ENCODE peak calls at places on chromosome 9, in six cellular contexts. T, Z, F, C, Y and V are unnamed samples.

GRCh38 chr9:90025816-90026215 is 421.0 kb downstream of the GADD45G start:
- DNase-seq in T (no peak), Z (no peak), F (no peak), C (no peak), Y (no peak), V (no peak)

GRCh38 chr9:99296375-99296951 is 74.4 kb downstream of the SEC61B start:
- DNase-seq in T (no peak), Z (no peak), F (no peak), C (no peak), Y (no peak), V (no peak)

GRCh38 chr9:15697459-15697858 is 144.6 kb downstream of the CCDC171 start:
- DNase-seq in T (no peak), Z (peak), F (no peak), C (no peak), Y (peak), V (no peak)

GRCh38 chr9:33690156-33690908 is 105.0 kb upstream of the PRSS3 start:
- DNase-seq in T (no peak), Z (no peak), F (no peak), C (no peak), Y (no peak), V (no peak)

GRCh38 chr9:136671646-136672430 is 9.1 kb downstream of the EGFL7 start:
- DNase-seq in T (no peak), Z (no peak), F (no peak), C (peak), Y (no peak), V (no peak)

GRCh38 chr9:111481885-111482636 is 2.1 kb downstream of the ECPAS start:
- DNase-seq in T (no peak), Z (peak), F (no peak), C (no peak), Y (no peak), V (peak)

GRCh38 chr9:97386265-97386633 is 25.6 kb upstream of the TDRD7 start:
- DNase-seq in T (no peak), Z (no peak), F (no peak), C (no peak), Y (no peak), V (no peak)

GRCh38 chr9:136202449-136203405 is 2.2 kb downstream of the LHX3 start:
- DNase-seq in T (no peak), Z (no peak), F (no peak), C (no peak), Y (no peak), V (no peak)

GRCh38 chr9:114856210-114856941 is 50.5 kb upstream of the TNFSF15 start:
- DNase-seq in T (no peak), Z (peak), F (no peak), C (no peak), Y (peak), V (no peak)

GRCh38 chr9:35651964-35652828 is 1.5 kb upstream of the SIT1 start:
- DNase-seq in T (no peak), Z (peak), F (no peak), C (no peak), Y (no peak), V (no peak)

GRCh38 chr9:121282309-121283071 is 14.5 kb downstream of the GSN start:
- DNase-seq in T (no peak), Z (peak), F (peak), C (no peak), Y (no peak), V (no peak)

GRCh38 chr9:15501179-15501578 is 9.6 kb downstream of the PSIP1 start:
- DNase-seq in T (no peak), Z (no peak), F (no peak), C (no peak), Y (no peak), V (no peak)

GRCh38 chr9:97895695-97896332 is 26.5 kb downstream of the TRMO start:
- DNase-seq in T (no peak), Z (peak), F (no peak), C (peak), Y (no peak), V (no peak)

GRCh38 chr9:118459832-118460425 is 755.7 kb downstream of the TLR4 start:
- DNase-seq in T (no peak), Z (no peak), F (no peak), C (no peak), Y (no peak), V (no peak)

GRCh38 chr9:89187541-89187940 is 8.9 kb upstream of the SHC3 start:
- DNase-seq in T (no peak), Z (no peak), F (no peak), C (no peak), Y (no peak), V (no peak)

GRCh38 chr9:78189461-78189860 is 46.4 kb upstream of the CEP78 start:
- DNase-seq in T (no peak), Z (no peak), F (no peak), C (no peak), Y (no peak), V (no peak)

GRCh38 chr9:71737455-71737854 is 30.9 kb downstream of the CEMIP2 start:
- DNase-seq in T (no peak), Z (no peak), F (no peak), C (no peak), Y (no peak), V (no peak)

GRCh38 chr9:121728916-121729315 is 77.5 kb downstream of the DAB2IP start:
- DNase-seq in T (no peak), Z (no peak), F (no peak), C (no peak), Y (no peak), V (no peak)

GRCh38 chr9:3401556-3401955 is 124.2 kb downstream of the RFX3 start:
- DNase-seq in T (no peak), Z (no peak), F (no peak), C (no peak), Y (no peak), V (no peak)

GRCh38 chr9:100193078-100193477 is 94.0 kb downstream of the INVS start:
- DNase-seq in T (no peak), Z (no peak), F (no peak), C (no peak), Y (no peak), V (no peak)

GRCh38 chr9:1303911-1304310 is 253.8 kb downstream of the DMRT2 start:
- DNase-seq in T (no peak), Z (no peak), F (no peak), C (no peak), Y (no peak), V (no peak)

DNA sequence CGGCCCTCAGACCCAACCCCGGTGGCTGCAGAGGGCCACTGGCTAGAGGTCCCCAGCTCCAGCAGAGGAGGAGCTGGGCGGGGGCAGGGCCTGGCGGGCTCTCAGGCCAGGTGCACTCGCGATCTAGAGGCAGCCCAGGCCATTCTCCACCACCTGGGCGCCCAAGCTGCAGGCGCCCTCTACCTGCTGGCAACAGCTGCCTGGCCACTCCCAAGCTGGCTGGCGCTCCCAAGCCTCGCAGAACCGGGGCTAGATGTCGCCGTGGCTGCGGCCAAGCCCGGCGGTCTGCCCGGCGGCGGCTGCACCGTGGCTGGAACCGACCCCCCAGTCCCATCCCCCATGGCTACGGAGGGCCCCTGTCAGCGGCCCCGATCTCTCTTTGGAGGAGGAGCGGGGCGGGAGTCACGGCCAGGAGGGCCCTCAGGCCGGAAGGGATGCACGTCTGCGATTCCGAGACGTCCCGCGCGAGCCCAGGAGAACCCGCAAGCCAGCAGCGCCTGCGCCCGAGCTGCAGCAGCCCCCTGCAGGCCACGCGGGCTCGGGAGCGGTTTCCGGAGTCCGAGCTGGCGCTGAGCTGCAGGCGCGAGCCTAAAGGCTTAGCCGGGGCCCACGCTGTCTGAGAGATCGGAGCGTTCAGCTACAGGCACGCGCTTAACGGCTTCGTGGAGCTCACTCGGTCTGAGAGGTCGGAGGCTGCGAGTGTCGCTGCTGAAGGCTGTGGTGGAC is 44.3 kb upstream of the BICD2 start:
- DNase-seq in T (no peak), Z (peak), F (no peak), C (peak), Y (peak), V (peak)
- TF ChIP-seq CTCF in T (no peak), Z (peak), F (no peak), C (peak), Y (peak), V (no peak)

GRCh38 chr9:129234491-129234890 is 56.4 kb upstream of the IER5L start:
- DNase-seq in T (no peak), Z (no peak), F (no peak), C (no peak), Y (no peak), V (no peak)

GRCh38 chr9:129235041-129235930 is 57.2 kb upstream of the IER5L start:
- DNase-seq in T (no peak), Z (no peak), F (no peak), C (no peak), Y (no peak), V (no peak)

GRCh38 chr9:129231022-129231739 is 53.1 kb upstream of the IER5L start:
- DNase-seq in T (no peak), Z (no peak), F (no peak), C (no peak), Y (no peak), V (no peak)

GRCh38 chr9:129231759-129232158 is 53.7 kb upstream of the IER5L start:
- DNase-seq in T (no peak), Z (no peak), F (no peak), C (no peak), Y (no peak), V (no peak)

GRCh38 chr9:129232839-129233568 is 54.9 kb upstream of the IER5L start:
- DNase-seq in T (no peak), Z (no peak), F (no peak), C (no peak), Y (no peak), V (no peak)
- H3K27ac ChIP-seq in T (no peak), Z (no peak), F (no peak), C (no peak), Y (no peak), V (no peak)

GRCh38 chr9:110183208-110184145 is 24.5 kb downstream of the C9orf152 start:
- DNase-seq in T (no peak), Z (peak), F (no peak), C (peak), Y (peak), V (peak)
- TF ChIP-seq CTCF in T (peak), Z (peak), F (peak), C (peak), Y (peak), V (peak)

DNA sequence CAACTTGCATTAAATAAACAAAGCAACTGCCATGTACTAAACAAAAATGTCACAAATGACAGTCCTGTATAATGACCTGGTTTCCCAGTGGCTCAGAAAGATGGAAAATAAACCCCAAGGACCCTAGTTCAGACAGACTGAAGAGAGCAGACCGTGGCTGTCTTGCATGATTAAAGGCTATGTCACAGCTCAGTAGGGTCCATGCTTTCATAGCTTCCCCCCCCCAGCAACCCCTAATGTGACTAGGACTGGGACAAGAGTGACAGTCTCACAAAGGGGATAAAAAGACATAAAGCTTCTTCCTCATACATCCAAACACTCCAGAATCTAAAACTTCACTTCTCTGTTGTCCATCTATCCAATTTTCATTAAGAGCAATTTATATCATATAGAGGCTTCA is 113.6 kb downstream of the NR6A1 start:
- DNase-seq in T (no peak), Z (no peak), F (no peak), C (no peak), Y (no peak), V (no peak)
- H3K27ac ChIP-seq in T (peak), Z (peak), F (no peak), C (no peak), Y (no peak), V (no peak)

DNA sequence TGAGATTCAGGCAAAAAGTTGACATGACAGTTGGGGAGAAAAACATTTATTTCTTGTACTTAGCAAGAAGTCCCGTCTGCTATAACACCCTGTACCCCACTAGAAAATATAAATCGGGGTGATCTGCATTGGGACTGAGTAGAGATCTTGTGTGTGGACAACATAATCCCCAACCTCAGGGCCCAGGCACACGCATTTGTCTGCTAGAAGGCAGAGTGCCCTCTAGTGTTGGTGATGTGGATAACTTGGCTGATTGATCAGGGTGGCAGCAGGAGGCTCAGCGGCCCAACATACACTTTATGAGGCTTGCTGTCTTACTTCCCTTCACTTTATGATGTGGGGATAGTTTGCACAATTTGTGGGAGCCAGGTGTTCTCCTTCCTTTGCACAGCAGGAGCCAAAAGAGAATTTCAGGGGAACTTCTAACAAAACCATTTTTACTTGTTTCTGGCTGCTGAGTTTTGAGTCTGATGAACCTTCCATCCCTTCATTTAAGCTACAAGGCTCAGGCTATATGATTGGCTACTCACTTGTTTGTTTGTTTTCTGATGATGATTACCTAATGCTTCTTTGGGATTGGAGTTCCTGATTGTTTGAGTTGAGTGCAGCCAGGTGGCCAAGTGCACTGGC is 263.2 kb downstream of the DMAC1 start:
- DNase-seq in T (no peak), Z (peak), F (no peak), C (peak), Y (peak), V (peak)
- TF ChIP-seq CTCF in T (peak), Z (peak), F (peak), C (peak), Y (peak), V (peak)

DNA sequence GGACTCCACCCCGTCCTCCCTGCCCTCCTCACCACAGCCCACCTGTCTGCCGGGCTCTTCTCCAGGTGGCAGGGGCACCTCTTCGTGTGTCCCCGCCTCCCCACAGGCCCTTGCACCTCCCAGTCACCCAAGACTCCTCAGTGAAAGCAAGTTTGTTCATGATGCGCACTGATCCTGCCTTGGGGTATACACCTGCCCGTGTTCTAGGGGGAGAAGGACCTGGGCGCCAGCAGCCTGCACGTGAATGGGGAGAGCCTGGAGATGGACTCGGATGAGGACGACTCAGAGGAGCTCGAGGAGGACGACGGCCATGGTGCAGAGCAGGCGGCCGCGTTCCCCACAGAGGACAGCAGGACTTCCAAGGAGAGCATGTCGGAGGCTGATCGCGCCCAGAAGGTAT is 124.9 kb downstream of the EHMT1 start:
- DNase-seq in T (no peak), Z (no peak), F (no peak), C (no peak), Y (no peak), V (no peak)
- H3K27ac ChIP-seq in T (no peak), Z (no peak), F (no peak), C (no peak), Y (no peak), V (peak)

GRCh38 chr9:131048332-131048731 is 39.4 kb downstream of the LAMC3 start:
- DNase-seq in T (no peak), Z (no peak), F (no peak), C (no peak), Y (no peak), V (no peak)

GRCh38 chr9:131045300-131046092 is 36.5 kb downstream of the LAMC3 start:
- DNase-seq in T (no peak), Z (no peak), F (no peak), C (no peak), Y (no peak), V (no peak)

GRCh38 chr9:131046093-131046380 is 37.1 kb downstream of the LAMC3 start:
- DNase-seq in T (no peak), Z (no peak), F (no peak), C (no peak), Y (no peak), V (no peak)

GRCh38 chr9:131048820-131049219 is 39.8 kb downstream of the LAMC3 start:
- DNase-seq in T (no peak), Z (no peak), F (no peak), C (no peak), Y (no peak), V (no peak)

GRCh38 chr9:131046581-131047202 is 37.7 kb downstream of the LAMC3 start:
- DNase-seq in T (peak), Z (peak), F (peak), C (peak), Y (peak), V (peak)
- TF ChIP-seq CTCF in T (peak), Z (peak), F (peak), C (peak), Y (peak), V (peak)

GRCh38 chr9:95058121-95058785 is 259.3 kb downstream of the FANCC start:
- DNase-seq in T (no peak), Z (no peak), F (no peak), C (no peak), Y (no peak), V (no peak)
- H3K27ac ChIP-seq in T (peak), Z (peak), F (peak), C (no peak), Y (no peak), V (peak)

GRCh38 chr9:134381262-134381661 is 55.0 kb downstream of the RXRA start:
- DNase-seq in T (no peak), Z (no peak), F (no peak), C (no peak), Y (no peak), V (no peak)
- TF ChIP-seq CTCF in T (no peak), Z (no peak), F (no peak), C (no peak), Y (no peak), V (no peak)

GRCh38 chr9:130687615-130688014 is 6.0 kb upstream of the EXOSC2 start:
- DNase-seq in T (no peak), Z (no peak), F (no peak), C (no peak), Y (no peak), V (no peak)
- H3K27ac ChIP-seq in T (no peak), Z (no peak), F (no peak), C (no peak), Y (peak), V (no peak)